ENCODE peak calls at places on chromosomes 11 and 22, in six cellular contexts. One of them, this sample, is unnamed.

GRCh38 chr11:12278766-12279671 is 98.4 kb upstream of the PARVA start:
- DNase-seq in myocyte: no peak
- DNase-seq in stimulated activated CD4-positive, alpha-beta T cell treated with anti-CD3 and anti-CD28 coated beads, Interleukin-12 subunit alpha, Interleukin-12 subunit beta, amount 100 ng/mL, for 4 hours: no peak
- DNase-seq in activated naive CD8-positive, alpha-beta T cell treated with anti-CD3 and anti-CD28 coated beads for 36 hours: no peak
- DNase-seq in activated CD8-positive, alpha-beta memory T cell treated with anti-CD3 and anti-CD28 coated beads for 48 hours: no peak
- DNase-seq in A549: no peak
- DNase-seq in this sample: peak; percentile 93

GRCh38 chr22:23203452-23204124 is 23.3 kb downstream of the BCR start:
- DNase-seq in myocyte: no peak
- DNase-seq in stimulated activated CD4-positive, alpha-beta T cell treated with anti-CD3 and anti-CD28 coated beads, Interleukin-12 subunit alpha, Interleukin-12 subunit beta, amount 100 ng/mL, for 4 hours: no peak
- DNase-seq in activated naive CD8-positive, alpha-beta T cell treated with anti-CD3 and anti-CD28 coated beads for 36 hours: no peak
- DNase-seq in activated CD8-positive, alpha-beta memory T cell treated with anti-CD3 and anti-CD28 coated beads for 48 hours: no peak
- DNase-seq in A549: no peak
- DNase-seq in this sample: no peak

GRCh38 chr11:33262016-33262638 is 4.9 kb downstream of the HIPK3 start:
- DNase-seq in myocyte: no peak
- DNase-seq in stimulated activated CD4-positive, alpha-beta T cell treated with anti-CD3 and anti-CD28 coated beads, Interleukin-12 subunit alpha, Interleukin-12 subunit beta, amount 100 ng/mL, for 4 hours: no peak
- DNase-seq in activated naive CD8-positive, alpha-beta T cell treated with anti-CD3 and anti-CD28 coated beads for 36 hours: no peak
- DNase-seq in activated CD8-positive, alpha-beta memory T cell treated with anti-CD3 and anti-CD28 coated beads for 48 hours: no peak
- DNase-seq in A549: no peak
- DNase-seq in this sample: no peak

GRCh38 chr11:64120951-64121569 is 44.9 kb downstream of the MACROD1 start:
- DNase-seq in myocyte: peak; percentile 94
- DNase-seq in stimulated activated CD4-positive, alpha-beta T cell treated with anti-CD3 and anti-CD28 coated beads, Interleukin-12 subunit alpha, Interleukin-12 subunit beta, amount 100 ng/mL, for 4 hours: no peak
- DNase-seq in activated naive CD8-positive, alpha-beta T cell treated with anti-CD3 and anti-CD28 coated beads for 36 hours: no peak
- DNase-seq in activated CD8-positive, alpha-beta memory T cell treated with anti-CD3 and anti-CD28 coated beads for 48 hours: no peak
- DNase-seq in A549: peak; percentile 26
- DNase-seq in this sample: no peak

GRCh38 chr11:132056689-132057088 is 686.3 kb downstream of the NTM start:
- DNase-seq in myocyte: peak; percentile 96
- DNase-seq in stimulated activated CD4-positive, alpha-beta T cell treated with anti-CD3 and anti-CD28 coated beads, Interleukin-12 subunit alpha, Interleukin-12 subunit beta, amount 100 ng/mL, for 4 hours: no peak
- DNase-seq in activated naive CD8-positive, alpha-beta T cell treated with anti-CD3 and anti-CD28 coated beads for 36 hours: no peak
- DNase-seq in activated CD8-positive, alpha-beta memory T cell treated with anti-CD3 and anti-CD28 coated beads for 48 hours: no peak
- DNase-seq in A549: no peak
- DNase-seq in this sample: no peak

GRCh38 chr22:22894740-22895731 is 7.4 kb downstream of the IGLL5 start:
- DNase-seq in myocyte: no peak
- DNase-seq in stimulated activated CD4-positive, alpha-beta T cell treated with anti-CD3 and anti-CD28 coated beads, Interleukin-12 subunit alpha, Interleukin-12 subunit beta, amount 100 ng/mL, for 4 hours: no peak
- DNase-seq in activated naive CD8-positive, alpha-beta T cell treated with anti-CD3 and anti-CD28 coated beads for 36 hours: no peak
- DNase-seq in activated CD8-positive, alpha-beta memory T cell treated with anti-CD3 and anti-CD28 coated beads for 48 hours: no peak
- DNase-seq in A549: no peak
- DNase-seq in this sample: no peak

GRCh38 chr11:88297320-88298263 is 39.9 kb downstream of the CTSC start:
- DNase-seq in myocyte: no peak
- DNase-seq in stimulated activated CD4-positive, alpha-beta T cell treated with anti-CD3 and anti-CD28 coated beads, Interleukin-12 subunit alpha, Interleukin-12 subunit beta, amount 100 ng/mL, for 4 hours: no peak
- DNase-seq in activated naive CD8-positive, alpha-beta T cell treated with anti-CD3 and anti-CD28 coated beads for 36 hours: no peak
- DNase-seq in activated CD8-positive, alpha-beta memory T cell treated with anti-CD3 and anti-CD28 coated beads for 48 hours: no peak
- DNase-seq in A549: no peak
- DNase-seq in this sample: no peak

GRCh38 chr11:31812392-31813241 is 1.5 kb upstream of the PAX6 start:
- DNase-seq in myocyte: no peak
- DNase-seq in stimulated activated CD4-positive, alpha-beta T cell treated with anti-CD3 and anti-CD28 coated beads, Interleukin-12 subunit alpha, Interleukin-12 subunit beta, amount 100 ng/mL, for 4 hours: no peak
- DNase-seq in activated naive CD8-positive, alpha-beta T cell treated with anti-CD3 and anti-CD28 coated beads for 36 hours: no peak
- DNase-seq in activated CD8-positive, alpha-beta memory T cell treated with anti-CD3 and anti-CD28 coated beads for 48 hours: no peak
- DNase-seq in A549: no peak
- DNase-seq in this sample: peak; percentile 66

GRCh38 chr22:27973851-27974250 is 54.8 kb upstream of the PITPNB start:
- DNase-seq in myocyte: no peak
- DNase-seq in stimulated activated CD4-positive, alpha-beta T cell treated with anti-CD3 and anti-CD28 coated beads, Interleukin-12 subunit alpha, Interleukin-12 subunit beta, amount 100 ng/mL, for 4 hours: no peak
- DNase-seq in activated naive CD8-positive, alpha-beta T cell treated with anti-CD3 and anti-CD28 coated beads for 36 hours: no peak
- DNase-seq in activated CD8-positive, alpha-beta memory T cell treated with anti-CD3 and anti-CD28 coated beads for 48 hours: no peak
- DNase-seq in A549: no peak
- DNase-seq in this sample: no peak

GRCh38 chr11:134939905-134940304 is 527.9 kb upstream of the B3GAT1 start:
- DNase-seq in myocyte: no peak
- DNase-seq in stimulated activated CD4-positive, alpha-beta T cell treated with anti-CD3 and anti-CD28 coated beads, Interleukin-12 subunit alpha, Interleukin-12 subunit beta, amount 100 ng/mL, for 4 hours: no peak
- DNase-seq in activated naive CD8-positive, alpha-beta T cell treated with anti-CD3 and anti-CD28 coated beads for 36 hours: no peak
- DNase-seq in activated CD8-positive, alpha-beta memory T cell treated with anti-CD3 and anti-CD28 coated beads for 48 hours: no peak
- DNase-seq in A549: no peak
- DNase-seq in this sample: peak; percentile 47

GRCh38 chr22:21098099-21098671 is 52.4 kb downstream of the LRRC74B start:
- DNase-seq in myocyte: no peak
- DNase-seq in stimulated activated CD4-positive, alpha-beta T cell treated with anti-CD3 and anti-CD28 coated beads, Interleukin-12 subunit alpha, Interleukin-12 subunit beta, amount 100 ng/mL, for 4 hours: no peak
- DNase-seq in activated naive CD8-positive, alpha-beta T cell treated with anti-CD3 and anti-CD28 coated beads for 36 hours: no peak
- DNase-seq in activated CD8-positive, alpha-beta memory T cell treated with anti-CD3 and anti-CD28 coated beads for 48 hours: no peak
- DNase-seq in A549: peak; percentile 37
- DNase-seq in this sample: peak; percentile 1

GRCh38 chr22:48660795-48661740 is 1166.6 kb downstream of the BRD1 start:
- DNase-seq in myocyte: no peak
- DNase-seq in stimulated activated CD4-positive, alpha-beta T cell treated with anti-CD3 and anti-CD28 coated beads, Interleukin-12 subunit alpha, Interleukin-12 subunit beta, amount 100 ng/mL, for 4 hours: no peak
- DNase-seq in activated naive CD8-positive, alpha-beta T cell treated with anti-CD3 and anti-CD28 coated beads for 36 hours: no peak
- DNase-seq in activated CD8-positive, alpha-beta memory T cell treated with anti-CD3 and anti-CD28 coated beads for 48 hours: no peak
- DNase-seq in A549: no peak
- DNase-seq in this sample: no peak

GRCh38 chr11:127965947-127966668 is 621.2 kb downstream of the ETS1 start:
- DNase-seq in myocyte: no peak
- DNase-seq in stimulated activated CD4-positive, alpha-beta T cell treated with anti-CD3 and anti-CD28 coated beads, Interleukin-12 subunit alpha, Interleukin-12 subunit beta, amount 100 ng/mL, for 4 hours: no peak
- DNase-seq in activated naive CD8-positive, alpha-beta T cell treated with anti-CD3 and anti-CD28 coated beads for 36 hours: no peak
- DNase-seq in activated CD8-positive, alpha-beta memory T cell treated with anti-CD3 and anti-CD28 coated beads for 48 hours: no peak
- DNase-seq in A549: no peak
- DNase-seq in this sample: no peak

GRCh38 chr11:115084191-115084590 is 405.9 kb downstream of the NXPE2 start:
- DNase-seq in myocyte: no peak
- DNase-seq in stimulated activated CD4-positive, alpha-beta T cell treated with anti-CD3 and anti-CD28 coated beads, Interleukin-12 subunit alpha, Interleukin-12 subunit beta, amount 100 ng/mL, for 4 hours: no peak
- DNase-seq in activated naive CD8-positive, alpha-beta T cell treated with anti-CD3 and anti-CD28 coated beads for 36 hours: no peak
- DNase-seq in activated CD8-positive, alpha-beta memory T cell treated with anti-CD3 and anti-CD28 coated beads for 48 hours: no peak
- DNase-seq in A549: no peak
- DNase-seq in this sample: no peak

GRCh38 chr11:95764267-95764898 is 25.2 kb downstream of the FAM76B start:
- DNase-seq in myocyte: peak; percentile 65
- DNase-seq in stimulated activated CD4-positive, alpha-beta T cell treated with anti-CD3 and anti-CD28 coated beads, Interleukin-12 subunit alpha, Interleukin-12 subunit beta, amount 100 ng/mL, for 4 hours: no peak
- DNase-seq in activated naive CD8-positive, alpha-beta T cell treated with anti-CD3 and anti-CD28 coated beads for 36 hours: no peak
- DNase-seq in activated CD8-positive, alpha-beta memory T cell treated with anti-CD3 and anti-CD28 coated beads for 48 hours: no peak
- DNase-seq in A549: peak; percentile 45
- DNase-seq in this sample: peak; percentile 85

GRCh38 chr22:36236338-36237319 is 2.7 kb downstream of the APOL2 start:
- DNase-seq in myocyte: no peak
- DNase-seq in stimulated activated CD4-positive, alpha-beta T cell treated with anti-CD3 and anti-CD28 coated beads, Interleukin-12 subunit alpha, Interleukin-12 subunit beta, amount 100 ng/mL, for 4 hours: no peak
- DNase-seq in activated naive CD8-positive, alpha-beta T cell treated with anti-CD3 and anti-CD28 coated beads for 36 hours: no peak
- DNase-seq in activated CD8-positive, alpha-beta memory T cell treated with anti-CD3 and anti-CD28 coated beads for 48 hours: no peak
- DNase-seq in A549: no peak
- DNase-seq in this sample: no peak

GRCh38 chr22:22179858-22180257 is 64.7 kb upstream of the VPREB1 start:
- DNase-seq in myocyte: no peak
- DNase-seq in stimulated activated CD4-positive, alpha-beta T cell treated with anti-CD3 and anti-CD28 coated beads, Interleukin-12 subunit alpha, Interleukin-12 subunit beta, amount 100 ng/mL, for 4 hours: no peak
- DNase-seq in activated naive CD8-positive, alpha-beta T cell treated with anti-CD3 and anti-CD28 coated beads for 36 hours: no peak
- DNase-seq in activated CD8-positive, alpha-beta memory T cell treated with anti-CD3 and anti-CD28 coated beads for 48 hours: no peak
- DNase-seq in A549: no peak
- DNase-seq in this sample: peak; percentile 22

GRCh38 chr11:118223992-118224391 is 819 bp downstream of the JAML start:
- DNase-seq in myocyte: no peak
- DNase-seq in stimulated activated CD4-positive, alpha-beta T cell treated with anti-CD3 and anti-CD28 coated beads, Interleukin-12 subunit alpha, Interleukin-12 subunit beta, amount 100 ng/mL, for 4 hours: no peak
- DNase-seq in activated naive CD8-positive, alpha-beta T cell treated with anti-CD3 and anti-CD28 coated beads for 36 hours: peak; percentile 39
- DNase-seq in activated CD8-positive, alpha-beta memory T cell treated with anti-CD3 and anti-CD28 coated beads for 48 hours: no peak
- DNase-seq in A549: no peak
- DNase-seq in this sample: no peak

GRCh38 chr22:46122511-46122971 is 27.8 kb upstream of the PPARA start:
- DNase-seq in myocyte: peak; percentile 73
- DNase-seq in stimulated activated CD4-positive, alpha-beta T cell treated with anti-CD3 and anti-CD28 coated beads, Interleukin-12 subunit alpha, Interleukin-12 subunit beta, amount 100 ng/mL, for 4 hours: peak; percentile 78
- DNase-seq in activated naive CD8-positive, alpha-beta T cell treated with anti-CD3 and anti-CD28 coated beads for 36 hours: peak; percentile 72
- DNase-seq in activated CD8-positive, alpha-beta memory T cell treated with anti-CD3 and anti-CD28 coated beads for 48 hours: peak; percentile 18
- DNase-seq in A549: no peak
- DNase-seq in this sample: peak; percentile 78

GRCh38 chr11:117868088-117868487 is 8.4 kb downstream of the FXYD6 start:
- DNase-seq in myocyte: no peak
- DNase-seq in stimulated activated CD4-positive, alpha-beta T cell treated with anti-CD3 and anti-CD28 coated beads, Interleukin-12 subunit alpha, Interleukin-12 subunit beta, amount 100 ng/mL, for 4 hours: no peak
- DNase-seq in activated naive CD8-positive, alpha-beta T cell treated with anti-CD3 and anti-CD28 coated beads for 36 hours: no peak
- DNase-seq in activated CD8-positive, alpha-beta memory T cell treated with anti-CD3 and anti-CD28 coated beads for 48 hours: no peak
- DNase-seq in A549: no peak
- DNase-seq in this sample: no peak

GRCh38 chr11:34148504-34149165 is 43.2 kb downstream of the NAT10 start:
- DNase-seq in myocyte: no peak
- DNase-seq in stimulated activated CD4-positive, alpha-beta T cell treated with anti-CD3 and anti-CD28 coated beads, Interleukin-12 subunit alpha, Interleukin-12 subunit beta, amount 100 ng/mL, for 4 hours: no peak
- DNase-seq in activated naive CD8-positive, alpha-beta T cell treated with anti-CD3 and anti-CD28 coated beads for 36 hours: no peak
- DNase-seq in activated CD8-positive, alpha-beta memory T cell treated with anti-CD3 and anti-CD28 coated beads for 48 hours: no peak
- DNase-seq in A549: no peak
- DNase-seq in this sample: no peak

GRCh38 chr22:30191049-30191701 is 55.4 kb downstream of the LIF start:
- DNase-seq in myocyte: no peak
- DNase-seq in stimulated activated CD4-positive, alpha-beta T cell treated with anti-CD3 and anti-CD28 coated beads, Interleukin-12 subunit alpha, Interleukin-12 subunit beta, amount 100 ng/mL, for 4 hours: no peak
- DNase-seq in activated naive CD8-positive, alpha-beta T cell treated with anti-CD3 and anti-CD28 coated beads for 36 hours: no peak
- DNase-seq in activated CD8-positive, alpha-beta memory T cell treated with anti-CD3 and anti-CD28 coated beads for 48 hours: no peak
- DNase-seq in A549: peak; percentile 46
- DNase-seq in this sample: no peak

GRCh38 chr11:36578458-36578857 is 10.7 kb downstream of the RAG1 start:
- DNase-seq in myocyte: no peak
- DNase-seq in stimulated activated CD4-positive, alpha-beta T cell treated with anti-CD3 and anti-CD28 coated beads, Interleukin-12 subunit alpha, Interleukin-12 subunit beta, amount 100 ng/mL, for 4 hours: no peak
- DNase-seq in activated naive CD8-positive, alpha-beta T cell treated with anti-CD3 and anti-CD28 coated beads for 36 hours: no peak
- DNase-seq in activated CD8-positive, alpha-beta memory T cell treated with anti-CD3 and anti-CD28 coated beads for 48 hours: no peak
- DNase-seq in A549: no peak
- DNase-seq in this sample: no peak

GRCh38 chr22:36258750-36259619 is 6.1 kb downstream of the APOL1 start:
- DNase-seq in myocyte: no peak
- DNase-seq in stimulated activated CD4-positive, alpha-beta T cell treated with anti-CD3 and anti-CD28 coated beads, Interleukin-12 subunit alpha, Interleukin-12 subunit beta, amount 100 ng/mL, for 4 hours: no peak
- DNase-seq in activated naive CD8-positive, alpha-beta T cell treated with anti-CD3 and anti-CD28 coated beads for 36 hours: peak; percentile 30
- DNase-seq in activated CD8-positive, alpha-beta memory T cell treated with anti-CD3 and anti-CD28 coated beads for 48 hours: no peak
- DNase-seq in A549: no peak
- DNase-seq in this sample: peak; percentile 46

GRCh38 chr11:44057340-44057739 is 8.7 kb upstream of the ACCS start:
- DNase-seq in myocyte: peak; percentile 3
- DNase-seq in stimulated activated CD4-positive, alpha-beta T cell treated with anti-CD3 and anti-CD28 coated beads, Interleukin-12 subunit alpha, Interleukin-12 subunit beta, amount 100 ng/mL, for 4 hours: no peak
- DNase-seq in activated naive CD8-positive, alpha-beta T cell treated with anti-CD3 and anti-CD28 coated beads for 36 hours: no peak
- DNase-seq in activated CD8-positive, alpha-beta memory T cell treated with anti-CD3 and anti-CD28 coated beads for 48 hours: no peak
- DNase-seq in A549: no peak
- DNase-seq in this sample: no peak

GRCh38 chr11:126544311-126545056 is 189.0 kb downstream of the ST3GAL4 start:
- DNase-seq in myocyte: peak; percentile 55
- DNase-seq in stimulated activated CD4-positive, alpha-beta T cell treated with anti-CD3 and anti-CD28 coated beads, Interleukin-12 subunit alpha, Interleukin-12 subunit beta, amount 100 ng/mL, for 4 hours: no peak
- DNase-seq in activated naive CD8-positive, alpha-beta T cell treated with anti-CD3 and anti-CD28 coated beads for 36 hours: no peak
- DNase-seq in activated CD8-positive, alpha-beta memory T cell treated with anti-CD3 and anti-CD28 coated beads for 48 hours: no peak
- DNase-seq in A549: no peak
- DNase-seq in this sample: no peak

GRCh38 chr22:37633693-37634504 is 5.6 kb upstream of the SH3BP1 start:
- DNase-seq in myocyte: peak; percentile 88
- DNase-seq in stimulated activated CD4-positive, alpha-beta T cell treated with anti-CD3 and anti-CD28 coated beads, Interleukin-12 subunit alpha, Interleukin-12 subunit beta, amount 100 ng/mL, for 4 hours: peak; percentile 43
- DNase-seq in activated naive CD8-positive, alpha-beta T cell treated with anti-CD3 and anti-CD28 coated beads for 36 hours: peak; percentile 81
- DNase-seq in activated CD8-positive, alpha-beta memory T cell treated with anti-CD3 and anti-CD28 coated beads for 48 hours: peak; percentile 67
- DNase-seq in A549: no peak
- DNase-seq in this sample: peak; percentile 52

GRCh38 chr22:38074181-38075104 is 9.5 kb downstream of the SLC16A8 start:
- DNase-seq in myocyte: peak; percentile 39
- DNase-seq in stimulated activated CD4-positive, alpha-beta T cell treated with anti-CD3 and anti-CD28 coated beads, Interleukin-12 subunit alpha, Interleukin-12 subunit beta, amount 100 ng/mL, for 4 hours: no peak
- DNase-seq in activated naive CD8-positive, alpha-beta T cell treated with anti-CD3 and anti-CD28 coated beads for 36 hours: no peak
- DNase-seq in activated CD8-positive, alpha-beta memory T cell treated with anti-CD3 and anti-CD28 coated beads for 48 hours: no peak
- DNase-seq in A549: no peak
- DNase-seq in this sample: no peak

GRCh38 chr11:22466351-22466750 is 128.2 kb downstream of the SLC17A6 start:
- DNase-seq in myocyte: no peak
- DNase-seq in stimulated activated CD4-positive, alpha-beta T cell treated with anti-CD3 and anti-CD28 coated beads, Interleukin-12 subunit alpha, Interleukin-12 subunit beta, amount 100 ng/mL, for 4 hours: no peak
- DNase-seq in activated naive CD8-positive, alpha-beta T cell treated with anti-CD3 and anti-CD28 coated beads for 36 hours: no peak
- DNase-seq in activated CD8-positive, alpha-beta memory T cell treated with anti-CD3 and anti-CD28 coated beads for 48 hours: no peak
- DNase-seq in A549: no peak
- DNase-seq in this sample: no peak

GRCh38 chr11:34305780-34306179 is 52.0 kb downstream of the ABTB2 start:
- DNase-seq in myocyte: no peak
- DNase-seq in stimulated activated CD4-positive, alpha-beta T cell treated with anti-CD3 and anti-CD28 coated beads, Interleukin-12 subunit alpha, Interleukin-12 subunit beta, amount 100 ng/mL, for 4 hours: no peak
- DNase-seq in activated naive CD8-positive, alpha-beta T cell treated with anti-CD3 and anti-CD28 coated beads for 36 hours: no peak
- DNase-seq in activated CD8-positive, alpha-beta memory T cell treated with anti-CD3 and anti-CD28 coated beads for 48 hours: no peak
- DNase-seq in A549: no peak
- DNase-seq in this sample: no peak

GRCh38 chr11:64603411-64604110 is 12.5 kb downstream of the SLC22A12 start:
- DNase-seq in myocyte: no peak
- DNase-seq in stimulated activated CD4-positive, alpha-beta T cell treated with anti-CD3 and anti-CD28 coated beads, Interleukin-12 subunit alpha, Interleukin-12 subunit beta, amount 100 ng/mL, for 4 hours: no peak
- DNase-seq in activated naive CD8-positive, alpha-beta T cell treated with anti-CD3 and anti-CD28 coated beads for 36 hours: no peak
- DNase-seq in activated CD8-positive, alpha-beta memory T cell treated with anti-CD3 and anti-CD28 coated beads for 48 hours: no peak
- DNase-seq in A549: no peak
- DNase-seq in this sample: no peak

GRCh38 chr22:48729499-48730171 is 1098.0 kb downstream of the BRD1 start:
- DNase-seq in myocyte: no peak
- DNase-seq in stimulated activated CD4-positive, alpha-beta T cell treated with anti-CD3 and anti-CD28 coated beads, Interleukin-12 subunit alpha, Interleukin-12 subunit beta, amount 100 ng/mL, for 4 hours: no peak
- DNase-seq in activated naive CD8-positive, alpha-beta T cell treated with anti-CD3 and anti-CD28 coated beads for 36 hours: no peak
- DNase-seq in activated CD8-positive, alpha-beta memory T cell treated with anti-CD3 and anti-CD28 coated beads for 48 hours: no peak
- DNase-seq in A549: no peak
- DNase-seq in this sample: no peak

GRCh38 chr11:40186401-40187091 is 1272.9 kb downstream of the LRRC4C start:
- DNase-seq in myocyte: no peak
- DNase-seq in stimulated activated CD4-positive, alpha-beta T cell treated with anti-CD3 and anti-CD28 coated beads, Interleukin-12 subunit alpha, Interleukin-12 subunit beta, amount 100 ng/mL, for 4 hours: no peak
- DNase-seq in activated naive CD8-positive, alpha-beta T cell treated with anti-CD3 and anti-CD28 coated beads for 36 hours: no peak
- DNase-seq in activated CD8-positive, alpha-beta memory T cell treated with anti-CD3 and anti-CD28 coated beads for 48 hours: no peak
- DNase-seq in A549: no peak
- DNase-seq in this sample: peak; percentile 95

GRCh38 chr22:39212721-39213376 is 31.9 kb downstream of the PDGFB start:
- DNase-seq in myocyte: peak; percentile 84
- DNase-seq in stimulated activated CD4-positive, alpha-beta T cell treated with anti-CD3 and anti-CD28 coated beads, Interleukin-12 subunit alpha, Interleukin-12 subunit beta, amount 100 ng/mL, for 4 hours: no peak
- DNase-seq in activated naive CD8-positive, alpha-beta T cell treated with anti-CD3 and anti-CD28 coated beads for 36 hours: no peak
- DNase-seq in activated CD8-positive, alpha-beta memory T cell treated with anti-CD3 and anti-CD28 coated beads for 48 hours: no peak
- DNase-seq in A549: peak; percentile 69
- DNase-seq in this sample: no peak

GRCh38 chr22:38450234-38450797 is 4.7 kb downstream of the KCNJ4 start:
- DNase-seq in myocyte: no peak
- DNase-seq in stimulated activated CD4-positive, alpha-beta T cell treated with anti-CD3 and anti-CD28 coated beads, Interleukin-12 subunit alpha, Interleukin-12 subunit beta, amount 100 ng/mL, for 4 hours: no peak
- DNase-seq in activated naive CD8-positive, alpha-beta T cell treated with anti-CD3 and anti-CD28 coated beads for 36 hours: no peak
- DNase-seq in activated CD8-positive, alpha-beta memory T cell treated with anti-CD3 and anti-CD28 coated beads for 48 hours: no peak
- DNase-seq in A549: no peak
- DNase-seq in this sample: no peak

GRCh38 chr11:44627911-44628729 is 62.7 kb downstream of the CD82 start:
- DNase-seq in myocyte: peak; percentile 97
- DNase-seq in stimulated activated CD4-positive, alpha-beta T cell treated with anti-CD3 and anti-CD28 coated beads, Interleukin-12 subunit alpha, Interleukin-12 subunit beta, amount 100 ng/mL, for 4 hours: no peak
- DNase-seq in activated naive CD8-positive, alpha-beta T cell treated with anti-CD3 and anti-CD28 coated beads for 36 hours: no peak
- DNase-seq in activated CD8-positive, alpha-beta memory T cell treated with anti-CD3 and anti-CD28 coated beads for 48 hours: no peak
- DNase-seq in A549: no peak
- DNase-seq in this sample: peak; percentile 31

GRCh38 chr11:7904910-7905309 is 26.2 kb downstream of the OR10A6 start:
- DNase-seq in myocyte: peak; percentile 58
- DNase-seq in stimulated activated CD4-positive, alpha-beta T cell treated with anti-CD3 and anti-CD28 coated beads, Interleukin-12 subunit alpha, Interleukin-12 subunit beta, amount 100 ng/mL, for 4 hours: no peak
- DNase-seq in activated naive CD8-positive, alpha-beta T cell treated with anti-CD3 and anti-CD28 coated beads for 36 hours: no peak
- DNase-seq in activated CD8-positive, alpha-beta memory T cell treated with anti-CD3 and anti-CD28 coated beads for 48 hours: no peak
- DNase-seq in A549: no peak
- DNase-seq in this sample: peak; percentile 61

GRCh38 chr11:133399855-133400625 is 132.3 kb downstream of the OPCML start:
- DNase-seq in myocyte: no peak
- DNase-seq in stimulated activated CD4-positive, alpha-beta T cell treated with anti-CD3 and anti-CD28 coated beads, Interleukin-12 subunit alpha, Interleukin-12 subunit beta, amount 100 ng/mL, for 4 hours: no peak
- DNase-seq in activated naive CD8-positive, alpha-beta T cell treated with anti-CD3 and anti-CD28 coated beads for 36 hours: no peak
- DNase-seq in activated CD8-positive, alpha-beta memory T cell treated with anti-CD3 and anti-CD28 coated beads for 48 hours: no peak
- DNase-seq in A549: no peak
- DNase-seq in this sample: no peak

GRCh38 chr11:13152736-13153541 is 124.7 kb upstream of the BMAL1 start:
- DNase-seq in myocyte: peak; percentile 47
- DNase-seq in stimulated activated CD4-positive, alpha-beta T cell treated with anti-CD3 and anti-CD28 coated beads, Interleukin-12 subunit alpha, Interleukin-12 subunit beta, amount 100 ng/mL, for 4 hours: no peak
- DNase-seq in activated naive CD8-positive, alpha-beta T cell treated with anti-CD3 and anti-CD28 coated beads for 36 hours: no peak
- DNase-seq in activated CD8-positive, alpha-beta memory T cell treated with anti-CD3 and anti-CD28 coated beads for 48 hours: no peak
- DNase-seq in A549: peak; percentile 44
- DNase-seq in this sample: peak; percentile 69

This sample was measured in DMS53.